ENCODE peak calls at places on chromosome 10, in eight cellular contexts. C is body of pancreas, Y is choroid plexus epithelial cell, J is MCF 10A, U is right lobe of liver, P is PC-3, A is left ventricle myocardium inferior, N is lung. E is an unnamed sample.

GRCh38 chr10:78600740-78601139 is 468.0 kb upstream of the ZMIZ1 start:
- DNase-seq in C (no peak), Y (peak), J (no peak), U (no peak), P (peak), A (no peak), N (no peak), E (no peak)

GRCh38 chr10:26213157-26213780 is 3.3 kb upstream of the GAD2 start:
- DNase-seq in C (no peak), Y (no peak), J (no peak), U (no peak), P (no peak), A (no peak), N (no peak), E (no peak)

GRCh38 chr10:102935510-102935909 is 17.4 kb downstream of the CNNM2 start:
- DNase-seq in C (no peak), Y (no peak), J (no peak), U (no peak), P (no peak), A (no peak), N (no peak), E (no peak)

GRCh38 chr10:88986549-88987242 is 3.9 kb upstream of the FAS start:
- DNase-seq in C (peak), Y (peak), J (peak), U (no peak), P (peak), A (no peak), N (no peak), E (no peak)

GRCh38 chr10:17445400-17445998 is 8.9 kb downstream of the ST8SIA6 start:
- DNase-seq in C (no peak), Y (no peak), J (no peak), U (no peak), P (peak), A (peak), N (no peak), E (no peak)

GRCh38 chr10:76302491-76302890 is 871.1 kb downstream of the LRMDA start:
- DNase-seq in C (no peak), Y (no peak), J (no peak), U (no peak), P (no peak), A (no peak), N (no peak), E (no peak)

GRCh38 chr10:127886371-127887051 is 6.2 kb downstream of the CLRN3 start:
- DNase-seq in C (no peak), Y (no peak), J (no peak), U (peak), P (no peak), A (no peak), N (peak), E (no peak)

GRCh38 chr10:99233000-99233679 is 2.5 kb downstream of the HPSE2 start:
- DNase-seq in C (no peak), Y (no peak), J (no peak), U (no peak), P (no peak), A (no peak), N (no peak), E (no peak)

GRCh38 chr10:99433378-99434020 is 3.1 kb upstream of the GOT1 start:
- DNase-seq in C (no peak), Y (peak), J (peak), U (no peak), P (peak), A (no peak), N (no peak), E (no peak)

GRCh38 chr10:63822496-63822895 is 301.3 kb downstream of the REEP3 start:
- DNase-seq in C (no peak), Y (no peak), J (no peak), U (no peak), P (no peak), A (no peak), N (no peak), E (no peak)

GRCh38 chr10:42985436-42986316 is 91.2 kb upstream of the RET start:
- DNase-seq in C (no peak), Y (no peak), J (no peak), U (no peak), P (no peak), A (no peak), N (no peak), E (no peak)

DNA sequence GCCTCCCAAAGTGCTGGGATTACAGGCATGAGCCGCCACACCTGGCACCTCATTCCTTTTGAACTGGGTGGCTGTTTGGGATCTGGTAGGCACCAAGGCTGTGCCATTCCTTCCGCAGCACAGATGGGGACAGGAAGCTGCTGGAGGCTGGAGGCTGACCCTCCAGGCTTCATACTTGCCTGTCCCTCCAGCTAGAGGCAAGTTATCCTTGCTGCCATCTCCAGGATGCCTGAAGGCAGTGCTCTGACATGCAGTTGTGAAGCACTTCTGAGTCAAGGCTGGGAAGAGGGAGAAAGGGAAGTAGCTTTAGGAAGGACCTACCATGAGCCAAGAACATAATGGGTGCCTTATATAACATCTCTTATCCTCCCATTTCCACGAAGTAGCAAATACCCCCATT is 9.4 kb downstream of the MARVELD1 start:
- DNase-seq in C (no peak), Y (no peak), J (no peak), U (no peak), P (no peak), A (no peak), N (no peak), E (no peak)
- TF ChIP-seq CTCF in C (no peak), Y (no peak), J (no peak), U (no peak), P (no peak), A (no peak), N (no peak), E (peak)

GRCh38 chr10:2921956-2922680 is 145.2 kb upstream of the PFKP start:
- DNase-seq in C (no peak), Y (peak), J (no peak), U (no peak), P (peak), A (no peak), N (no peak), E (no peak)
- TF ChIP-seq CTCF in C (no peak), Y (no peak), J (no peak), U (no peak), P (no peak), A (no peak), N (no peak), E (no peak)

GRCh38 chr10:121498071-121498470 is 100.2 kb downstream of the FGFR2 start:
- DNase-seq in C (no peak), Y (no peak), J (no peak), U (no peak), P (no peak), A (no peak), N (no peak), E (no peak)
- TF ChIP-seq CTCF in C (no peak), Y (no peak), J (no peak), U (no peak), P (no peak), A (no peak), N (no peak), E (no peak)

GRCh38 chr10:129919358-129919757 is 44.7 kb downstream of the EBF3 start:
- DNase-seq in C (no peak), Y (no peak), J (no peak), U (no peak), P (no peak), A (peak), N (no peak), E (no peak)

GRCh38 chr10:129916506-129916995 is 47.5 kb downstream of the EBF3 start:
- DNase-seq in C (no peak), Y (no peak), J (no peak), U (no peak), P (no peak), A (no peak), N (no peak), E (no peak)

GRCh38 chr10:129918836-129919235 is 45.2 kb downstream of the EBF3 start:
- DNase-seq in C (no peak), Y (no peak), J (no peak), U (no peak), P (no peak), A (peak), N (no peak), E (no peak)

GRCh38 chr10:129918401-129918800 is 45.7 kb downstream of the EBF3 start:
- DNase-seq in C (no peak), Y (no peak), J (no peak), U (no peak), P (no peak), A (no peak), N (no peak), E (no peak)

GRCh38 chr10:129917936-129918335 is 46.1 kb downstream of the EBF3 start:
- DNase-seq in C (no peak), Y (no peak), J (no peak), U (no peak), P (no peak), A (no peak), N (no peak), E (no peak)
- TF ChIP-seq CTCF in C (no peak), Y (no peak), J (no peak), U (no peak), P (no peak), A (no peak), N (no peak), E (no peak)

GRCh38 chr10:110708776-110709443 is 64.8 kb downstream of the RBM20 start:
- DNase-seq in C (no peak), Y (no peak), J (no peak), U (peak), P (no peak), A (no peak), N (no peak), E (no peak)

GRCh38 chr10:110709964-110710587 is 65.9 kb downstream of the RBM20 start:
- DNase-seq in C (no peak), Y (no peak), J (no peak), U (no peak), P (no peak), A (no peak), N (no peak), E (no peak)

GRCh38 chr10:110711382-110711781 is 67.2 kb downstream of the RBM20 start:
- DNase-seq in C (no peak), Y (no peak), J (no peak), U (no peak), P (no peak), A (no peak), N (no peak), E (no peak)

GRCh38 chr10:110709444-110709828 is 65.3 kb downstream of the RBM20 start:
- DNase-seq in C (no peak), Y (no peak), J (no peak), U (no peak), P (no peak), A (no peak), N (no peak), E (no peak)

DNA sequence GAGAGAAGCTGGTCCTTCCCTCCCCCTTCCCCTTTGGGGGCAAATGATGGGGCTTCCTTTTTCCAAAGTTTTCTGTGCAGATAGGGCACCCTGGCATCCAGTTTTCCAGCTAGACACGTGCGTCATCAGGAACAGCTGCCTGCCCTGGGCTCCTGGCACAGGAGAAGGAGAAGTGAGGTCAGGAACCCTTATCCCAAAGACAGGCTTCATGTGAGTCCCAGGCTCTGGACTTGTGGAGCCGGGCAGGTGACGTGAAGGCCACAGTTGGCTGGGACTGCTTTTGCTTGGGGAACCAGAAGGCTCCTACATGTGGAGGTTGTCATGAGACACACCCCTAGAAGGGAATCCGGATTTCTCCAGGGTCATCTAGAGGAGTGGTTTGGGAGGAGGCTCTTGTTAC is 66.5 kb downstream of the RBM20 start:
- DNase-seq in C (no peak), Y (no peak), J (no peak), U (peak), P (no peak), A (no peak), N (no peak), E (no peak)
- TF ChIP-seq CTCF in C (no peak), Y (no peak), J (no peak), U (no peak), P (no peak), A (no peak), N (no peak), E (no peak)

GRCh38 chr10:14891151-14891550 is 12.5 kb downstream of the SUV39H2 start:
- DNase-seq in C (no peak), Y (no peak), J (no peak), U (no peak), P (no peak), A (no peak), N (no peak), E (no peak)

GRCh38 chr10:14884082-14884481 is 5.4 kb downstream of the SUV39H2 start:
- DNase-seq in C (no peak), Y (no peak), J (no peak), U (no peak), P (no peak), A (no peak), N (no peak), E (no peak)

GRCh38 chr10:14889318-14889717 is 10.7 kb downstream of the SUV39H2 start:
- DNase-seq in C (no peak), Y (peak), J (no peak), U (no peak), P (peak), A (no peak), N (no peak), E (no peak)
- TF ChIP-seq CTCF in C (no peak), Y (peak), J (no peak), U (no peak), P (peak), A (no peak), N (no peak), E (peak)

GRCh38 chr10:91409869-91410637 is at the start of gene HECTD2:
- DNase-seq in C (peak), Y (peak), J (peak), U (peak), P (peak), A (peak), N (peak), E (peak)
- TF ChIP-seq CTCF in C (peak), Y (peak), J (peak), U (peak), P (peak), A (peak), N (peak), E (peak)

DNA sequence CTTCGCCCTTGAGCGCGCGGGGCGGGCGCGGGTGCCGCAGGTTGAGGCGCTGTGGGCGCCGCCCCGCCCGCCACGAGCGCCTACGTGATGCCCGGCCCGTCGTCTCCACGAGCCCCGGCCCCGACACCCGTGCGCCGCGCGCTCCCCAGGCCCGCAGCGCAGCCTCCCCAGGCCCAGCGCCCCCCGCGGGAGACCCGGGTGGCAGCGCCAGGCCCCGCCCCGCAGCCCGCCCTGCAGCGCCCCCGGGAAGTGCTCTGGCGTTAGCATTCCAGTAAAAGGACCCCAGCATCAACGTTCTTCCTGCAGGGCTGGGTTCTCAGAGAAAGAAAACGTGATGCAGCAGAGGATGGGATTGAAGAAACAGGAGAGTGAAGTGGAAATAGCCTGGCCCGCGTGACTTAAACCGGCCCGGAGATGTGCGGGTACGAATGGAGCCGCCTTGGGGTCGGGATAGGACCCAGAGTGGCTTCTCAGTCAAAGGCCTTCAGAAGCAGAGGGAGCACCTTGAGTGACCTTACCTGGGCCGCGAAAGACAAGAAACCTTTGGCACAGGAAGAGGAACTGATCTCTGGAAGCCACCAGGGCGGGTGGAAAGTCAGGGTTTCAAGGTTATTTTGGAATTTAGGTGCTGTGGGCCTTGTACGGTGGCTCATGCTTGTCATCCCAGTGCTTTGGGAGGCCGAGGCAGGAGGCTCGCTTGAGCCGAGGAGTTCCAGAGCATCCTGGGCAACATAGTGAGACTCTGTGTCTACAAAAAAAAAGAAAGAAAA is 1.8 kb downstream of the PFKP start:
- DNase-seq in C (no peak), Y (no peak), J (peak), U (no peak), P (no peak), A (no peak), N (no peak), E (no peak)
- TF ChIP-seq CTCF in C (no peak), Y (no peak), J (no peak), U (no peak), P (no peak), A (no peak), N (no peak), E (no peak)

GRCh38 chr10:31353574-31353973 is 34.6 kb downstream of the ZEB1 start:
- DNase-seq in C (no peak), Y (peak), J (peak), U (no peak), P (peak), A (no peak), N (no peak), E (no peak)
- TF ChIP-seq CTCF in C (peak), Y (no peak), J (peak), U (peak), P (peak), A (peak), N (no peak), E (peak)